ENCODE peak calls at places on chromosomes 1 and 21, in ten cellular contexts. D is stomach, R is K562, E is sigmoid colon, K is suprapubic skin, G is transverse colon, L is HepG2, P is SK-N-SH, F is upper lobe of left lung, X is H1. B is an unnamed sample.

GRCh38 chr1:155499953-155500621 is 62.5 kb downstream of the ASH1L start:
- DNase-seq in D (no peak), R (no peak), E (no peak), K (no peak), G (peak), L (no peak), P (peak), F (no peak), X (no peak), B (no peak)

GRCh38 chr1:11730429-11730861 is 5.5 kb upstream of the AGTRAP start:
- DNase-seq in D (no peak), R (no peak), E (no peak), K (no peak), G (peak), L (no peak), P (no peak), F (peak), X (no peak), B (no peak)

GRCh38 chr1:220751130-220751529 is 3.0 kb downstream of the MTARC2 start:
- DNase-seq in D (peak), R (no peak), E (no peak), K (no peak), G (peak), L (no peak), P (no peak), F (peak), X (no peak), B (no peak)

GRCh38 chr1:160925652-160926241 is 28.9 kb downstream of the ITLN2 start:
- DNase-seq in D (no peak), R (no peak), E (no peak), K (no peak), G (no peak), L (no peak), P (no peak), F (peak), X (no peak), B (no peak)

GRCh38 chr1:206464456-206464964 is 5.8 kb upstream of the IKBKE start:
- DNase-seq in D (no peak), R (peak), E (no peak), K (no peak), G (no peak), L (no peak), P (no peak), F (no peak), X (no peak), B (no peak)

GRCh38 chr21:46071082-46071481 is 26.8 kb upstream of the COL6A2 start:
- DNase-seq in D (peak), R (no peak), E (peak), K (no peak), G (peak), L (no peak), P (no peak), F (no peak), X (no peak), B (peak)

GRCh38 chr1:197103295-197103694 is 36.2 kb upstream of the F13B start:
- DNase-seq in D (no peak), R (no peak), E (no peak), K (no peak), G (no peak), L (no peak), P (no peak), F (no peak), X (no peak), B (no peak)

GRCh38 chr1:119188926-119189325 is 48.5 kb upstream of the WARS2 start:
- DNase-seq in D (no peak), R (no peak), E (no peak), K (no peak), G (no peak), L (no peak), P (no peak), F (no peak), X (no peak), B (no peak)

GRCh38 chr1:218444173-218444572 is 99.0 kb downstream of the TGFB2 start:
- DNase-seq in D (no peak), R (no peak), E (no peak), K (no peak), G (no peak), L (no peak), P (no peak), F (no peak), X (no peak), B (no peak)

GRCh38 chr1:206843626-206844025 is 21.8 kb upstream of the IL20 start:
- DNase-seq in D (no peak), R (no peak), E (no peak), K (no peak), G (no peak), L (no peak), P (no peak), F (no peak), X (no peak), B (no peak)

GRCh38 chr1:12549460-12550349 is 68.3 kb downstream of the DHRS3 start:
- DNase-seq in D (peak), R (peak), E (peak), K (peak), G (peak), L (peak), P (no peak), F (no peak), X (no peak), B (peak)

GRCh38 chr1:221442056-221442455 is 299.8 kb downstream of the DUSP10 start:
- DNase-seq in D (no peak), R (no peak), E (no peak), K (no peak), G (no peak), L (no peak), P (no peak), F (no peak), X (no peak), B (no peak)

GRCh38 chr21:42621166-42621827 is 32.1 kb upstream of the PDE9A start:
- DNase-seq in D (no peak), R (no peak), E (no peak), K (peak), G (peak), L (peak), P (no peak), F (peak), X (no peak), B (no peak)

GRCh38 chr1:41844255-41844654 is 74.5 kb downstream of the HIVEP3 start:
- DNase-seq in D (no peak), R (no peak), E (no peak), K (no peak), G (no peak), L (no peak), P (no peak), F (no peak), X (no peak), B (no peak)

GRCh38 chr1:201329801-201330200 is 46.5 kb downstream of the PKP1 start:
- DNase-seq in D (no peak), R (no peak), E (peak), K (no peak), G (no peak), L (no peak), P (no peak), F (peak), X (no peak), B (no peak)

GRCh38 chr1:51907079-51907702 is 28.7 kb upstream of the NRDC start:
- DNase-seq in D (no peak), R (no peak), E (no peak), K (no peak), G (no peak), L (no peak), P (no peak), F (no peak), X (no peak), B (no peak)

GRCh38 chr1:160519542-160520435 is 3.3 kb downstream of the SLAMF6 start:
- DNase-seq in D (no peak), R (peak), E (no peak), K (no peak), G (no peak), L (no peak), P (no peak), F (no peak), X (no peak), B (no peak)

GRCh38 chr1:2583871-2584341 is 2.7 kb upstream of the PRXL2B start:
- DNase-seq in D (no peak), R (no peak), E (no peak), K (no peak), G (peak), L (no peak), P (no peak), F (peak), X (no peak), B (no peak)

DNA sequence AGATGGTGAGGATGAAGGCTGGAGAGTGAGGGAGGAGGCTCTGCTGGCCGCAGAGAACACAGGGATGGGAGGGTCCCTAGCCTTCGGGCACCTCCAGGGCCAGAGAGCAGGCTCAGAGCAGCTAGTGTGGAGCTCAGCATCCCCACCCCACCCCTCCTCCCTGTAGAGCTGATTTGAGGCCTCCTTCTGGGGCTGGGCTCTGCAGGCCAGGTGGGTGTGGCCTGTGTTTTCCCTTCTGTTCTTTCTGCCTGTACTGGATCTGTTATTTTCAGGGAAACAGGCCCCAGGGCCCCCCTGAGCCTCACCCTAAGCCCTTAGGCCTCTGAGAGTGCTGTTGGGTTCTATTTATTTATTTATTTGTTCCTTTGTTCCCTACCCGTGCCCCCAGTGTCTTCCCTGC is 44.8 kb downstream of the TMCC2 start:
- DNase-seq in D (no peak), R (no peak), E (no peak), K (no peak), G (no peak), L (no peak), P (no peak), F (no peak), X (no peak), B (no peak)
- TF ChIP-seq EP300 in D (no peak), R (no peak), E (no peak), K (no peak), G (no peak), L (no peak), P (no peak), F (no peak), X (no peak), B (no peak)

DNA sequence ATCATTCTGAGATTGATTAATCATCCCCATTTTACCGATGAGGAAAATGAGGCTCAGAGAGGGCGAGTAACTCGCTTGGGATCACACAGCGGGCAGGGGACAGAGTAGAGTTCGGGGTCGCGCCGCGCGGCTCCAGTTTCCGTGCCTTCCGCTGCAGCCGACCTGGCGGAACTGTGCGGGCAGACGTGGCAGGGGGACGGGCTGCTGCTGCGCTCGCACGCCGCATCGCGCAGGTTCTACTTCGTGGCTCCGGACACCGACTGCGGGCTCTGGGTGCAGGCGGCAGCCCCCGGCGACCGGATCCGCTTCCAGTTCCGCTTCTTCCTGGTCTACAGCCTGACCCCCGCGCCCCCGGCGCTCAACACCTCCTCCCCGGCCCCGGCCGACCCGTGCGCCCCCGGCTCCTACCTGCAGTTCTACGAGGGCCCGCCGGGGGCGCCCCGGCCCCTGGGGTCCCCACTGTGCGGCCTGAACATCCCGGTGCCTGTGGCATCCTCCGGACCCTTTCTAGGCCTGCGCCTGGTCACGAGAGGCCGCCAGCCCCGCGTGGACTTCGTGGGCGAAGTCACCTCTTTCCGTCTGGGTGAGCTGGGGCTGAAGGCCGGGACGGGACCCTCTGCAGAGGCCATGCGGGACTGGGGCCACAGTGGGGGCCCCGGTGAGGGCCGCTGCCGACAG is 2.3 kb downstream of the LDLRAD2 start:
- DNase-seq in D (no peak), R (no peak), E (no peak), K (no peak), G (peak), L (no peak), P (peak), F (no peak), X (peak), B (no peak)
- TF ChIP-seq CTCF in D (no peak), R (peak), E (no peak), K (peak), G (peak), L (no peak), P (peak), F (peak), X (peak), B (peak)

DNA sequence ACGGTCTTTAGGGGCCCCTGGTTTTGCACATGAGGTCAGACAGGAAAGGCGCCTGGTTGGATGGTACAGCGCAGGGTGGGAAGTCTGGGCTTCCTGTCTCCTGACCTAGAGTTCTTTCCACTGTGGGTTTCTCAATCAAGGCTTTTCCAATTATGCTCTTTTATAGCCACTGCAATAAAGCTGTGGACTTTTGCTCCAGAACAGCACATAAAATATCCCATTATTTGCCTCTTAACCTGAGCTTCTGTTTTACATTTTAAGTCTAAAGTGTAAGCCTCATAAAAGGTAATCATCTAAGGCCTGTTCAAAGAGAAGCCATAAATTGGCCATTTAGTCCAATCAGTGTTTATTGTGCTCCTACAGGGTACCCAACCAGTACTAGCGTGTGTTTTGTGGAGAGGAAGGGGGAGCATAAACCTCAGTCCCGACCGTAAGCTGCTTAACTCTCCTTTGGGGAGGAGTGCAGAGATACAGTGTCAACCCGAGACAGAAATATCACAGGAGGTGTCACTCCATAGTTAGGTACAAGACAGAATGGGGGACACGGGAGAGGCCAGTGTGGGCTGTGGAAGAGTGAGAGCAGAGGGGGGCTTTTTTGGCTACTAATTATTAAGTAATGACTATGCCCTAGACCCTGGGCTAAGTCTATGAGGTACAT is 270.0 kb downstream of the TRABD2B start:
- DNase-seq in D (no peak), R (no peak), E (no peak), K (no peak), G (peak), L (no peak), P (no peak), F (no peak), X (no peak), B (no peak)
- TF ChIP-seq POLR2AphosphoS5 in D (no peak), R (no peak), E (no peak), K (no peak), G (peak), L (no peak), P (no peak), F (no peak), X (no peak), B (no peak)

DNA sequence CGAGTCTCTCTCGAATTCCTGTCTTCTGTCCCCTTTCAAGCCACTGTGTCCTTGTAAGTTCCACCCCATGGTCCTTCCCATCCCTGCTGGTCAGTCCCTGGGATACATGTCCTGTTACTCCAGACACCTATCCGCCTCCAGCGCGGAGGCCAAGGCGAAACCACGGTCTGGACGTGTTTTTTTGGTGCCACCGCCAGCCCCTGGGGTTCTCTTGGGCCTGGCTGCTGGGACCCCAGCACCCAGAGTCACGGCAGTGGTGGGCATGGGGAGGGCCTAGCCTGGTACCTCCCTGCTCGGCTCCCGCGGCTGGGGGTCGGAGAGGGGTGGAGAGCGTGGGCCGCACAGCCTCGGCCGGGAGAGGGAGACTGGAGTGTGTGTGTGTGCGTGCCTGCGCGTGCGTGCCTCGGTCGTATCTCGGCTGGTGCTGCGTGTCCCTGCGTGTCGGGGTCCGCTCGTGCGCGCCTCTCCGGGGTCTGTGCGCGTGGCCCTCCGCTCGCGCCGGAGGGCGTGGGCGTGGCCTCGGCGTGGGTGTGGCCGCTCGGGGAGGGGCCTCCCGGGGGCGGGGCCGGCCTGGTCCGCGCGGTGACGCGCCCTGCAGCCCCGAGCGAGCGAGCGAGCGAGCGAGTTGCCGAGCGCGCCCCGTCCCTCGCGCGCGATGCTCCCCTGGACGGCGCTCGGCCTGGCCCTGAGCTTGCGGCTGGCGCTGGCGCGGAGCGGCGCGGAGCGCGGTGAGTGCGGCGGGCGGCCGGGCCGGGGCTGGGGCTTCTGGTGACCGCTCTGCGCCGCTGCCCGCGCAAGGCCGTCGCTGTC is at the start of gene VWA1:
- DNase-seq in D (peak), R (peak), E (peak), K (no peak), G (peak), L (no peak), P (peak), F (peak), X (no peak), B (no peak)
- TF ChIP-seq EP300 in D (no peak), R (no peak), E (no peak), K (no peak), G (no peak), L (no peak), P (no peak), F (no peak), X (no peak), B (no peak)

DNA sequence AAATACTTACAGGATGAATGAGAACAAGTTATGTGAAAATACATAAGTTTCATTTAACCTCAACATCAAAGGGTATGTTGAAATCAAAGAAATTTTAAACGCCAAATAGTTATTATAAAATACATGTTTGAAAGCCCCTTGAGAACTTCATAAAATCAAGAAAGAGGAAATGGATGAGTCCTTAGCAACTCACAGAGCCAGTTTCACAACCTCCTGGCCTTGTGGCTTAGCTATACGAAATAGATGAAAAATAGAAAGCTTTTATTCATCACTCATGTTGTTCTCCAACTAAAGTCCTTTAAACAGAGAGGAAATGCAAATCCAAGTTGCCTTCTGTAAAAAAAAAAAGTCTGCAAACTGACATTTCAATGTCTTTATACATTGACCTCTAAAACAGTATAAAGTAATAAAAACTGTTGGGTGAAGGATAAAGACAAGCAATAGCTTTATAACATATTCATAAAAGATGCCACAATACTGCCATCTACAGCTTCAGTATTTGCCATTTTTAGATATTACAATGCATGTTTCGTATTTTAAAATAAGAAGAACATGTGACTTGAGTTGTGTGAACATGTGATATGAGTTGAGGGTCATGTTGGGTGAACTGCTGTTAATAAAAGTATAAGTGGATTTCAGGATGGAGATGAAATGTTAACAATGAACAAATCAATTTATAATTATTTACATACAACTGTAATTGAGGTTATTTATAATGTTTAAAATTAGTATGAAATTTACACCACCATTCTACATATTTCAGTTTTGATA is 847.7 kb downstream of the MRPL39 start:
- DNase-seq in D (no peak), R (no peak), E (no peak), K (no peak), G (no peak), L (no peak), P (no peak), F (no peak), X (no peak), B (no peak)
- TF ChIP-seq CTCF in D (no peak), R (no peak), E (no peak), K (no peak), G (no peak), L (no peak), P (peak), F (no peak), X (no peak), B (no peak)

DNA sequence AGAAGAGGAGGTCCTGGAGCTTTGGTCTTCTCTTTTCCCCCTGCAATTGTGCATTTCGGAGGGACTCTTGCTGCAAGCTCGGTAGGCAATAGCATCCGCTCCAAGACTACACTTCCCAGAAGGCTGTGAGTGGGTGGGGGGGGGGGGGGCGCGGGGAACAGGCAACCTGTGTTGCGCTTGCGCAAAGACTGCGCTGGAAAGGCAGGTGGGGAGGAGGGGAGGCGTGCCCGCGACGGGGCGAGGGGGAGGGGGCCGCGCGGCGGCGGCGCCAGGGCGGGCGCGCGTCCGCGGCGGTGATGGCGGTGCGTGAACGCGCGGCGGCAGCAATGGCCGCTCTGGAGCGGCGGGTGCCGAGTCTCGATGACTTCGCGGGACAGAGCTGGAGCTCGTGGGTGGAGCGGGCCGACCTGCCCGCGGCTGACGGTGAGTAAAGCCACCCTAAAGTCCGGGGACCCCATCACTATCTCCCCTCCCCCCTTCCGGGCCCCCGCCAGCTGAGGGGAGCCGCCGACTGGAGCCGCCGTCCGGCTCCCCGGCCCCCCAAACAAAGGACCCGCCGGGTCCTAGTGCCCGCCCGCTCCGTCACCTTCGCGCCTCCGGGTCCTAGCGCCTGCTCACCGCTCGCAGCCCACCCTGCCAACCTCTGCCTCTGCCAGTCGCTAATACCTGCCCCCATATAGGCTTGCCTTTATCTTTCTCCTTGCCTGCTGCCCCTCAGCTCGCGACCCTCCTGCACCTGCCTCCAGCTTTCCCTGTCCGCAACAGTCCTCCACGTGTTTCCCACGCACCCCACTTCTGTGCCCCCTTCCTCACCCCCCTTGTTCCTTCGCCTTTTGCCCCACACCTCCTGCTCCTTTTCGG is at the start of gene ATXN7L2:
- DNase-seq in D (peak), R (peak), E (peak), K (peak), G (peak), L (peak), P (peak), F (peak), X (no peak), B (peak)
- TF ChIP-seq POLR2AphosphoS5 in D (no peak), R (peak), E (peak), K (peak), G (peak), L (peak), P (peak), F (peak), X (peak), B (peak)